ENCODE peak calls at places on chromosomes 12 and 14, in four cellular contexts. One of them, this sample, is unnamed.

GRCh38 chr12:30908389-30909087 is 18.0 kb upstream of the TSPAN11 start:
- DNase-seq in activated CD8-positive, alpha-beta T cell treated with anti-CD3 and anti-CD28 coated beads for 36 hours: no peak
- DNase-seq in neuronal stem cell: no peak
- DNase-seq in GM23248: peak; percentile 86
- DNase-seq in this sample: no peak

GRCh38 chr12:109870648-109871047 is 9.7 kb downstream of the GLTP start:
- DNase-seq in activated CD8-positive, alpha-beta T cell treated with anti-CD3 and anti-CD28 coated beads for 36 hours: no peak
- DNase-seq in GM23248: peak; percentile 75
- DNase-seq in neuronal stem cell: no peak
- DNase-seq in this sample: no peak

GRCh38 chr12:101992091-101992490 is 69.7 kb downstream of the WASHC3 start:
- DNase-seq in activated CD8-positive, alpha-beta T cell treated with anti-CD3 and anti-CD28 coated beads for 36 hours: no peak
- DNase-seq in GM23248: peak; percentile 66
- DNase-seq in neuronal stem cell: no peak
- DNase-seq in this sample: no peak

GRCh38 chr12:45214739-45215418 is 1.0 kb upstream of the ANO6 start:
- DNase-seq in activated CD8-positive, alpha-beta T cell treated with anti-CD3 and anti-CD28 coated beads for 36 hours: peak; percentile 44
- DNase-seq in neuronal stem cell: no peak
- DNase-seq in GM23248: peak; percentile 61
- DNase-seq in this sample: peak; percentile 31

GRCh38 chr12:57097554-57097835 is 8.6 kb downstream of the NAB2 start:
- DNase-seq in activated CD8-positive, alpha-beta T cell treated with anti-CD3 and anti-CD28 coated beads for 36 hours: no peak
- DNase-seq in neuronal stem cell: no peak
- DNase-seq in GM23248: no peak
- DNase-seq in this sample: no peak

GRCh38 chr14:68662395-68662794 is 130.5 kb downstream of the ZFP36L1 start:
- DNase-seq in activated CD8-positive, alpha-beta T cell treated with anti-CD3 and anti-CD28 coated beads for 36 hours: no peak
- DNase-seq in GM23248: peak; percentile 77
- DNase-seq in neuronal stem cell: no peak
- DNase-seq in this sample: no peak

GRCh38 chr12:43277630-43278267 is 274.3 kb downstream of the ADAMTS20 start:
- DNase-seq in GM23248: peak; percentile 83
- DNase-seq in activated CD8-positive, alpha-beta T cell treated with anti-CD3 and anti-CD28 coated beads for 36 hours: no peak
- DNase-seq in neuronal stem cell: no peak
- DNase-seq in this sample: peak; percentile 9

GRCh38 chr12:92467886-92468285 is 234.9 kb upstream of the PLEKHG7 start:
- DNase-seq in activated CD8-positive, alpha-beta T cell treated with anti-CD3 and anti-CD28 coated beads for 36 hours: no peak
- DNase-seq in neuronal stem cell: no peak
- DNase-seq in GM23248: no peak
- DNase-seq in this sample: peak; percentile 28

This sample was measured in A172.